ENCODE peak calls at places on chromosomes 6 and 20, in eight cellular contexts. One of them, this sample, is unnamed.

GRCh38 chr6:12537389-12537788 is 179.2 kb upstream of the PHACTR1 start:
- DNase-seq in SK-N-SH: no peak
- DNase-seq in HEK293T: no peak
- DNase-seq in CD4-positive, alpha-beta memory T cell: no peak
- DNase-seq in hippocampal formation: no peak
- DNase-seq in stimulated activated CD4-positive, alpha-beta T cell treated with anti-CD3 and anti-CD28 coated beads, Interleukin-1b, Interleukin-23, amount 100 ng/mL, for 24 hours: no peak
- DNase-seq in T-cell: no peak
- DNase-seq in H9: no peak
- DNase-seq in this sample: no peak

GRCh38 chr20:53666144-53666543 is 72.5 kb upstream of the ZNF217 start:
- DNase-seq in SK-N-SH: no peak
- DNase-seq in HEK293T: no peak
- DNase-seq in CD4-positive, alpha-beta memory T cell: no peak
- DNase-seq in hippocampal formation: no peak
- DNase-seq in stimulated activated CD4-positive, alpha-beta T cell treated with anti-CD3 and anti-CD28 coated beads, Interleukin-1b, Interleukin-23, amount 100 ng/mL, for 24 hours: no peak
- DNase-seq in T-cell: no peak
- DNase-seq in H9: no peak
- DNase-seq in this sample: no peak

GRCh38 chr6:44058617-44059358 is 68.5 kb downstream of the MRPL14 start:
- DNase-seq in SK-N-SH: peak
- DNase-seq in HEK293T: no peak
- DNase-seq in CD4-positive, alpha-beta memory T cell: no peak
- DNase-seq in hippocampal formation: no peak
- DNase-seq in stimulated activated CD4-positive, alpha-beta T cell treated with anti-CD3 and anti-CD28 coated beads, Interleukin-1b, Interleukin-23, amount 100 ng/mL, for 24 hours: no peak
- DNase-seq in T-cell: no peak
- DNase-seq in H9: no peak
- DNase-seq in this sample: no peak

GRCh38 chr6:106184629-106185028 is 98.5 kb downstream of the PRDM1 start:
- DNase-seq in SK-N-SH: no peak
- DNase-seq in HEK293T: no peak
- DNase-seq in CD4-positive, alpha-beta memory T cell: no peak
- DNase-seq in hippocampal formation: no peak
- DNase-seq in stimulated activated CD4-positive, alpha-beta T cell treated with anti-CD3 and anti-CD28 coated beads, Interleukin-1b, Interleukin-23, amount 100 ng/mL, for 24 hours: no peak
- DNase-seq in T-cell: no peak
- DNase-seq in H9: no peak
- DNase-seq in this sample: no peak

GRCh38 chr6:107230024-107230423 is 114.7 kb upstream of the BEND3 start:
- DNase-seq in SK-N-SH: no peak
- DNase-seq in HEK293T: no peak
- DNase-seq in CD4-positive, alpha-beta memory T cell: no peak
- DNase-seq in hippocampal formation: no peak
- DNase-seq in stimulated activated CD4-positive, alpha-beta T cell treated with anti-CD3 and anti-CD28 coated beads, Interleukin-1b, Interleukin-23, amount 100 ng/mL, for 24 hours: no peak
- DNase-seq in T-cell: no peak
- DNase-seq in H9: no peak
- DNase-seq in this sample: no peak

GRCh38 chr6:89526563-89526869 is 93.6 kb downstream of the ANKRD6 start:
- DNase-seq in SK-N-SH: no peak
- DNase-seq in HEK293T: no peak
- DNase-seq in CD4-positive, alpha-beta memory T cell: no peak
- DNase-seq in hippocampal formation: no peak
- DNase-seq in stimulated activated CD4-positive, alpha-beta T cell treated with anti-CD3 and anti-CD28 coated beads, Interleukin-1b, Interleukin-23, amount 100 ng/mL, for 24 hours: no peak
- DNase-seq in T-cell: no peak
- DNase-seq in H9: no peak
- DNase-seq in this sample: no peak

GRCh38 chr6:98843274-98844243 is 9.2 kb downstream of the POU3F2 start:
- DNase-seq in SK-N-SH: no peak
- DNase-seq in HEK293T: no peak
- DNase-seq in CD4-positive, alpha-beta memory T cell: no peak
- DNase-seq in hippocampal formation: peak
- DNase-seq in stimulated activated CD4-positive, alpha-beta T cell treated with anti-CD3 and anti-CD28 coated beads, Interleukin-1b, Interleukin-23, amount 100 ng/mL, for 24 hours: no peak
- DNase-seq in T-cell: no peak
- DNase-seq in H9: peak
- DNase-seq in this sample: no peak

GRCh38 chr6:81925201-81925600 is 172.7 kb upstream of the TENT5A start:
- DNase-seq in SK-N-SH: no peak
- DNase-seq in HEK293T: no peak
- DNase-seq in CD4-positive, alpha-beta memory T cell: no peak
- DNase-seq in hippocampal formation: no peak
- DNase-seq in stimulated activated CD4-positive, alpha-beta T cell treated with anti-CD3 and anti-CD28 coated beads, Interleukin-1b, Interleukin-23, amount 100 ng/mL, for 24 hours: no peak
- DNase-seq in T-cell: no peak
- DNase-seq in H9: no peak
- DNase-seq in this sample: no peak

GRCh38 chr6:116381000-116381399 is 10.3 kb downstream of the DSE start:
- DNase-seq in SK-N-SH: no peak
- DNase-seq in HEK293T: no peak
- DNase-seq in CD4-positive, alpha-beta memory T cell: no peak
- DNase-seq in hippocampal formation: no peak
- DNase-seq in stimulated activated CD4-positive, alpha-beta T cell treated with anti-CD3 and anti-CD28 coated beads, Interleukin-1b, Interleukin-23, amount 100 ng/mL, for 24 hours: no peak
- DNase-seq in T-cell: no peak
- DNase-seq in H9: no peak
- DNase-seq in this sample: no peak

GRCh38 chr6:18352842-18353241 is 34.3 kb upstream of the RNF144B start:
- DNase-seq in SK-N-SH: no peak
- DNase-seq in HEK293T: no peak
- DNase-seq in CD4-positive, alpha-beta memory T cell: no peak
- DNase-seq in hippocampal formation: no peak
- DNase-seq in stimulated activated CD4-positive, alpha-beta T cell treated with anti-CD3 and anti-CD28 coated beads, Interleukin-1b, Interleukin-23, amount 100 ng/mL, for 24 hours: no peak
- DNase-seq in T-cell: no peak
- DNase-seq in H9: no peak
- DNase-seq in this sample: no peak

GRCh38 chr6:31734703-31735500 is 1.4 kb downstream of the CLIC1 start:
- DNase-seq in SK-N-SH: no peak
- DNase-seq in HEK293T: no peak
- DNase-seq in CD4-positive, alpha-beta memory T cell: peak
- DNase-seq in hippocampal formation: no peak
- DNase-seq in stimulated activated CD4-positive, alpha-beta T cell treated with anti-CD3 and anti-CD28 coated beads, Interleukin-1b, Interleukin-23, amount 100 ng/mL, for 24 hours: no peak
- DNase-seq in T-cell: no peak
- DNase-seq in H9: peak
- DNase-seq in this sample: no peak

GRCh38 chr6:30646450-30647038 is 389 bp upstream of the C6orf136 start:
- DNase-seq in SK-N-SH: peak
- DNase-seq in HEK293T: peak
- DNase-seq in CD4-positive, alpha-beta memory T cell: no peak
- DNase-seq in hippocampal formation: peak
- DNase-seq in stimulated activated CD4-positive, alpha-beta T cell treated with anti-CD3 and anti-CD28 coated beads, Interleukin-1b, Interleukin-23, amount 100 ng/mL, for 24 hours: peak
- DNase-seq in T-cell: peak
- DNase-seq in H9: peak
- DNase-seq in this sample: no peak

GRCh38 chr20:37911838-37912273 is 8.9 kb downstream of the VSTM2L start:
- DNase-seq in SK-N-SH: peak
- DNase-seq in HEK293T: no peak
- DNase-seq in CD4-positive, alpha-beta memory T cell: no peak
- DNase-seq in hippocampal formation: no peak
- DNase-seq in stimulated activated CD4-positive, alpha-beta T cell treated with anti-CD3 and anti-CD28 coated beads, Interleukin-1b, Interleukin-23, amount 100 ng/mL, for 24 hours: no peak
- DNase-seq in T-cell: no peak
- DNase-seq in H9: peak
- DNase-seq in this sample: no peak

GRCh38 chr20:371755-372542 is 8.6 kb upstream of the TRIB3 start:
- DNase-seq in SK-N-SH: no peak
- DNase-seq in HEK293T: no peak
- DNase-seq in CD4-positive, alpha-beta memory T cell: no peak
- DNase-seq in hippocampal formation: no peak
- DNase-seq in stimulated activated CD4-positive, alpha-beta T cell treated with anti-CD3 and anti-CD28 coated beads, Interleukin-1b, Interleukin-23, amount 100 ng/mL, for 24 hours: no peak
- DNase-seq in T-cell: no peak
- DNase-seq in H9: no peak
- DNase-seq in this sample: no peak

GRCh38 chr6:73565767-73566485 is 45.1 kb upstream of the EEF1A1 start:
- DNase-seq in SK-N-SH: no peak
- DNase-seq in HEK293T: no peak
- DNase-seq in CD4-positive, alpha-beta memory T cell: no peak
- DNase-seq in hippocampal formation: no peak
- DNase-seq in stimulated activated CD4-positive, alpha-beta T cell treated with anti-CD3 and anti-CD28 coated beads, Interleukin-1b, Interleukin-23, amount 100 ng/mL, for 24 hours: no peak
- DNase-seq in T-cell: no peak
- DNase-seq in H9: peak
- DNase-seq in this sample: no peak

GRCh38 chr20:962223-962622 is 39.9 kb downstream of the RSPO4 start:
- DNase-seq in SK-N-SH: no peak
- DNase-seq in HEK293T: no peak
- DNase-seq in CD4-positive, alpha-beta memory T cell: no peak
- DNase-seq in hippocampal formation: no peak
- DNase-seq in stimulated activated CD4-positive, alpha-beta T cell treated with anti-CD3 and anti-CD28 coated beads, Interleukin-1b, Interleukin-23, amount 100 ng/mL, for 24 hours: no peak
- DNase-seq in T-cell: no peak
- DNase-seq in H9: no peak
- DNase-seq in this sample: no peak

GRCh38 chr6:170135821-170136471 is 154.9 kb downstream of the DLL1 start:
- DNase-seq in SK-N-SH: peak
- DNase-seq in HEK293T: no peak
- DNase-seq in CD4-positive, alpha-beta memory T cell: no peak
- DNase-seq in hippocampal formation: no peak
- DNase-seq in stimulated activated CD4-positive, alpha-beta T cell treated with anti-CD3 and anti-CD28 coated beads, Interleukin-1b, Interleukin-23, amount 100 ng/mL, for 24 hours: no peak
- DNase-seq in T-cell: no peak
- DNase-seq in H9: peak
- DNase-seq in this sample: no peak

This sample was measured in T-helper 1 cell.